ENCODE peak calls at places on chromosomes 13 and 19, in nine cellular contexts. I, W, E, V, P, S, U, X and Z are unnamed samples. For H3K4me1, the result is how much of the 10 kb centered on the place peaks cover.

GRCh38 chr19:5116292-5116691 is 147.4 kb downstream of the KDM4B start:
- DNase-seq in E (no peak), W (no peak), U (no peak), V (no peak), I (no peak), P (no peak), X (no peak), S (no peak), Z (no peak)

GRCh38 chr13:21399741-21400140 is 59.4 kb downstream of the ZDHHC20 start:
- DNase-seq in X (no peak), U (no peak), P (no peak), V (no peak), I (no peak), S (no peak), E (no peak), W (peak), Z (no peak)

GRCh38 chr13:54449922-54450321 is 1421.3 kb downstream of the OLFM4 start:
- DNase-seq in W (no peak), I (no peak), S (no peak), V (no peak), X (no peak), U (no peak), P (no peak), E (no peak), Z (no peak)

GRCh38 chr13:52353116-52353718 is 52.8 kb downstream of the THSD1 start:
- DNase-seq in U (no peak), V (no peak), S (no peak), P (no peak), I (no peak), X (no peak), W (no peak), E (no peak), Z (no peak)

GRCh38 chr19:38204096-38204495 is 19.9 kb downstream of the DPF1 start:
- DNase-seq in S (no peak), I (no peak), U (no peak), E (no peak), W (no peak), V (no peak), X (no peak), P (no peak), Z (no peak)

GRCh38 chr19:1811942-1812425 is at the start of gene ATP8B3:
- DNase-seq in P (peak), V (no peak), X (no peak), U (no peak), I (no peak), E (no peak), S (no peak), W (no peak), Z (no peak)

GRCh38 chr19:1873524-1874473 is 10.4 kb upstream of the KLF16 start:
- DNase-seq in I (no peak), U (no peak), S (no peak), W (no peak), V (no peak), X (no peak), P (peak), E (peak), Z (peak)

GRCh38 chr13:51323824-51324511 is 15.5 kb upstream of the SERPINE3 start:
- DNase-seq in V (no peak), X (no peak), W (no peak), U (no peak), S (no peak), I (no peak), E (no peak), P (no peak), Z (no peak)

GRCh38 chr13:101690871-101691270 is 238.4 kb downstream of the ITGBL1 start:
- DNase-seq in U (no peak), X (no peak), V (no peak), I (no peak), E (no peak), W (no peak), S (no peak), P (no peak), Z (no peak)

GRCh38 chr13:97879646-97880297 is 73.7 kb upstream of the IPO5 start:
- DNase-seq in U (no peak), V (no peak), S (no peak), E (no peak), P (no peak), I (no peak), X (no peak), W (peak), Z (no peak)

GRCh38 chr13:70107498-70108271 is at the start of gene ATXN8OS:
- DNase-seq in I (peak), X (no peak), V (no peak), W (no peak), U (no peak), S (no peak), E (peak), P (no peak), Z (no peak)

GRCh38 chr13:76016799-76017198 is 380.7 kb downstream of the LMO7 start:
- DNase-seq in S (no peak), I (no peak), W (peak), V (peak), P (no peak), X (peak), U (no peak), E (no peak), Z (peak)

GRCh38 chr13:82432949-82433348 is 1449.3 kb downstream of the SLITRK1 start:
- DNase-seq in W (no peak), P (no peak), I (no peak), V (no peak), X (no peak), S (no peak), E (no peak), U (no peak), Z (no peak)
- TF ChIP-seq CTCF in W (no peak), P (no peak), I (no peak), V (no peak), X (no peak), S (no peak), E (no peak), U (no peak), Z (no peak)

DNA sequence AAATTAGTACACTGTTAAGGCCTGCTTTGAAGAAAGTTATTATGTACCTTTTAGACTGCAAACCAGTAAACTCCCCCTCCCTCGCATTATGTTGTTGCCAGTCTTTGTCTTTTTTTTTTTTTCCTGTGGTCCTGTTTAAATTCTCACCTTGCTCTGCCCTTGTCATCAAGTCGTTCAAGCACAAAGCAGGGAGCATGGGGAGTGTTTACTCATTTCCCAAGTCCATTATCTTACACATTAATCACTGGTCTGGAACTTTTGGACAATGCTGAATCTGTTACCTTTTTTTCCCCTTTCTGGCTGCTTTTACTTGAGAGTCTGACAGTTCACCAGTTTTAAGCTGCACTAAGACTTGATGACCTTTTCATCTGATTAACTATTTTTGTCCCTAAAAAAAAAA is 108.2 kb downstream of the DACH1 start:
- DNase-seq in U (no peak), I (peak), E (no peak), X (no peak), S (no peak), P (no peak), W (no peak), V (no peak), Z (no peak)
- H3K4me1 ChIP-seq in U (under half), I (under half), E (under half), X (under half), S (under half), P (under half), W (under half), V (under half), Z (under half)

DNA sequence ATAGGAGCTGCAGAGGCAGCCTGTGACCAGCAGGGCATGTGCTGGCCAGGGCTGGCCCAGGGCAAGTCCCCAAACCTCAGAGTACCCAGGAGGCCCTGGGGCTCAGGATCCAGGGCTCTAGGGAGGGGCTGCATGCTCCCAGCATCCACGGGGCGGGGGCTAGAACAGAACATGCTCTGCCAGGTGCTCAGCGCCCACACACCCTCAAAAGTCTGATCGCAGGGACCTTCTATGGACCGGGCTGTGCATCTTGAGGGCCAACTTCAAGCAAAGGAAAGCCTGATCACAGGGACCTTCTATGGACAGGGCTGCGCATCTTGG is 33.5 kb downstream of the ELL start:
- DNase-seq in V (no peak), P (no peak), U (no peak), E (no peak), W (no peak), S (peak), I (no peak), X (no peak), Z (no peak)
- H3K27ac ChIP-seq in V (no peak), P (no peak), U (no peak), E (no peak), W (no peak), S (peak), I (peak), X (no peak), Z (no peak)

GRCh38 chr19:19997656-19998268 is 41.5 kb downstream of the ZNF682 start:
- DNase-seq in P (peak), V (peak), I (peak), W (no peak), X (no peak), U (peak), S (no peak), E (peak), Z (no peak)
- TF ChIP-seq CTCF in P (peak), V (peak), I (peak), W (no peak), X (peak), U (peak), S (peak), E (peak), Z (peak)

GRCh38 chr13:48403151-48403631 is 9.7 kb downstream of the LPAR6 start:
- DNase-seq in V (no peak), S (no peak), U (no peak), I (no peak), W (no peak), E (no peak), X (no peak), P (no peak), Z (no peak)

GRCh38 chr13:48403929-48404328 is 9.0 kb downstream of the LPAR6 start:
- DNase-seq in I (no peak), E (no peak), U (no peak), W (no peak), S (no peak), P (no peak), V (no peak), X (no peak), Z (no peak)

GRCh38 chr13:48402325-48402962 is 10.5 kb downstream of the LPAR6 start:
- DNase-seq in U (no peak), W (no peak), P (no peak), X (no peak), V (no peak), I (no peak), S (no peak), E (no peak), Z (no peak)

GRCh38 chr13:48404952-48405351 is 8.0 kb downstream of the LPAR6 start:
- DNase-seq in U (no peak), X (no peak), V (no peak), S (no peak), E (no peak), P (no peak), W (no peak), I (no peak), Z (no peak)

GRCh38 chr13:48405865-48406264 is 7.0 kb downstream of the LPAR6 start:
- DNase-seq in X (no peak), P (no peak), I (no peak), U (no peak), E (no peak), W (no peak), V (no peak), S (no peak), Z (no peak)
- H3K4me1 ChIP-seq in X (under half), P (under half), I (under half), U (under half), E (under half), W (under half), V (under half), S (under half), Z (under half)

GRCh38 chr19:45123440-45123850 is 30.5 kb downstream of the PPP1R37 start:
- DNase-seq in W (no peak), E (no peak), I (no peak), V (no peak), U (no peak), P (peak), X (no peak), S (no peak), Z (no peak)
- H3K27ac ChIP-seq in W (no peak), E (no peak), I (no peak), V (no peak), U (no peak), P (peak), X (no peak), S (no peak), Z (no peak)

GRCh38 chr19:40080289-40080688 is 10.5 kb downstream of the ZNF780A start:
- DNase-seq in S (no peak), X (no peak), E (no peak), I (no peak), V (no peak), P (no peak), W (no peak), U (no peak), Z (no peak)

GRCh38 chr19:40090256-40091204 is at the start of gene ZNF780A:
- DNase-seq in W (peak), V (peak), X (peak), U (peak), S (peak), I (peak), E (peak), P (peak), Z (peak)

GRCh38 chr19:40089462-40089861 is 1.3 kb downstream of the ZNF780A start:
- DNase-seq in E (no peak), S (no peak), I (peak), V (peak), P (no peak), X (no peak), U (no peak), W (no peak), Z (no peak)

GRCh38 chr19:40088299-40089047 is 2.3 kb downstream of the ZNF780A start:
- DNase-seq in X (no peak), V (no peak), S (no peak), E (no peak), I (no peak), U (no peak), P (no peak), W (no peak), Z (no peak)

GRCh38 chr19:40084948-40085347 is 5.8 kb downstream of the ZNF780A start:
- DNase-seq in E (no peak), P (no peak), I (no peak), X (no peak), V (no peak), W (no peak), S (no peak), U (no peak), Z (no peak)
- TF ChIP-seq CTCF in E (no peak), P (no peak), I (no peak), X (no peak), V (no peak), W (no peak), S (no peak), U (no peak), Z (no peak)

GRCh38 chr19:40778045-40778864 is at the start of gene RAB4B:
- DNase-seq in U (peak), E (peak), P (peak), S (peak), W (peak), X (peak), V (peak), I (peak), Z (peak)

GRCh38 chr19:40776966-40777794 is 867 bp upstream of the RAB4B start:
- DNase-seq in I (peak), E (peak), S (peak), W (peak), U (peak), V (peak), P (peak), X (peak), Z (peak)

GRCh38 chr19:40776364-40776763 is 1.0 kb downstream of the MIA start:
- DNase-seq in E (no peak), S (no peak), U (no peak), V (no peak), P (no peak), W (no peak), I (no peak), X (no peak), Z (no peak)

GRCh38 chr19:40778865-40779284 is 828 bp downstream of the RAB4B start:
- DNase-seq in U (no peak), E (no peak), W (no peak), V (no peak), X (no peak), S (no peak), I (no peak), P (no peak), Z (no peak)

GRCh38 chr19:40777795-40778044 is 327 bp upstream of the RAB4B start:
- DNase-seq in I (no peak), E (no peak), X (no peak), V (no peak), W (no peak), U (no peak), P (no peak), S (no peak), Z (no peak)
- H3K4me1 ChIP-seq in I (under half), E (under half), X (under half), V (under half), W (under half), U (under half), P (under half), S (under half), Z (under half)

GRCh38 chr19:15252398-15253018 is 20.3 kb upstream of the EPHX3 start:
- DNase-seq in U (no peak), E (no peak), P (no peak), W (no peak), S (peak), V (no peak), X (no peak), I (no peak), Z (no peak)
- H3K27ac ChIP-seq in U (peak), E (peak), P (peak), W (no peak), S (peak), V (no peak), X (peak), I (peak), Z (peak)